ENCODE peak calls at places on chromosomes 11 and 22, in five cellular contexts. Y, C, S, Z and P are unnamed samples.

GRCh38 chr11:70024036-70024772 is 53.9 kb upstream of the ANO1 start:
- DNase-seq in Y (no peak), S (no peak), C (no peak), Z (no peak), P (no peak)

GRCh38 chr11:69403556-69404215 is 77.8 kb upstream of the LINC01488 start:
- DNase-seq in Z (peak; percentile 49), C (no peak), Y (no peak), S (no peak), P (no peak)

GRCh38 chr11:71484248-71485062 is 31.5 kb downstream of the NADSYN1 start:
- DNase-seq in C (no peak), Z (no peak), Y (no peak), S (no peak), P (no peak)

GRCh38 chr22:48753752-48754517 is 1073.7 kb downstream of the BRD1 start:
- DNase-seq in S (no peak), C (no peak), Z (peak; percentile 3), Y (no peak), P (no peak)

GRCh38 chr11:39247570-39248137 is 2211.8 kb downstream of the LRRC4C start:
- DNase-seq in S (no peak), C (no peak), Y (no peak), Z (no peak), P (no peak)

GRCh38 chr11:114277637-114278341 is 18.4 kb upstream of the NNMT start:
- DNase-seq in Y (no peak), S (no peak), Z (no peak), C (no peak), P (no peak)

GRCh38 chr11:40295466-40295865 is 1164.0 kb downstream of the LRRC4C start:
- DNase-seq in Y (no peak), Z (no peak), C (no peak), S (no peak), P (no peak)

GRCh38 chr11:129115652-129116585 is 76.2 kb downstream of the ARHGAP32 start:
- DNase-seq in S (no peak), Y (no peak), Z (peak; percentile 31), C (peak; percentile 64), P (peak; percentile 8)

GRCh38 chr11:4038973-4039372 is 55.6 kb upstream of the RRM1 start:
- DNase-seq in C (peak; percentile 16), Y (no peak), S (no peak), Z (no peak), P (no peak)

GRCh38 chr11:1937616-1938342 is 9.4 kb upstream of the MRPL23 start:
- DNase-seq in S (no peak), Y (no peak), Z (no peak), C (no peak), P (no peak)

GRCh38 chr11:62573006-62573591 is 592 bp downstream of the EEF1G start:
- DNase-seq in Y (peak; percentile 5), Z (peak; percentile 29), S (no peak), C (no peak), P (peak; percentile 43)

GRCh38 chr11:72821221-72821919 is 7.2 kb downstream of the ATG16L2 start:
- DNase-seq in S (no peak), Y (no peak), Z (no peak), C (no peak), P (no peak)

GRCh38 chr11:63838150-63838681 is 694 bp upstream of the MARK2 start:
- DNase-seq in Y (no peak), S (no peak), C (no peak), Z (no peak), P (no peak)

GRCh38 chr22:47278655-47279054 is 516.2 kb downstream of the TBC1D22A start:
- DNase-seq in C (no peak), Z (no peak), S (no peak), Y (no peak), P (no peak)

GRCh38 chr11:112129656-112130055 is 34.2 kb downstream of the IL18 start:
- DNase-seq in Y (no peak), S (no peak), Z (no peak), C (no peak), P (no peak)

GRCh38 chr11:30016588-30017363 is at the start of gene KCNA4:
- DNase-seq in Z (peak; percentile 22), C (peak; percentile 55), Y (no peak), S (no peak), P (no peak)

GRCh38 chr22:23117890-23118646 is 23.7 kb downstream of the RSPH14 start:
- DNase-seq in Z (no peak), Y (no peak), C (no peak), S (no peak), P (no peak)

GRCh38 chr11:45815747-45816146 is 10.8 kb downstream of the SLC35C1 start:
- DNase-seq in Z (peak; percentile 24), Y (no peak), C (peak; percentile 43), S (no peak), P (no peak)

GRCh38 chr11:46387919-46388618 is 3.5 kb downstream of the CHRM4 start:
- DNase-seq in S (no peak), C (no peak), Y (no peak), Z (no peak), P (peak; percentile 54)

GRCh38 chr22:22810018-22810427 is 77.6 kb upstream of the IGLL5 start:
- DNase-seq in Z (peak; percentile 62), C (no peak), S (peak; percentile 62), Y (peak; percentile 9), P (peak; percentile 82)